ENCODE peak calls at places on chromosomes 6 and 20, in seven cellular contexts. V is HFF-Myc; J is DMS153; W is occipital lobe; X is stimulated activated naive B cell treated with anti-CD40 and anti-IgM and Interleukin-4, amounts not matched to agents 10 μg/mL and 1 μg/mL and 100 μg/mL, for 72 hours; G is BJ; L is sigmoid colon. C is an unnamed sample.

GRCh38 chr20:19317240-19318069 is 105.0 kb downstream of the SLC24A3 start:
- DNase-seq in V (no peak), J (no peak), W (no peak), X (no peak), G (no peak), L (no peak), C (no peak)

GRCh38 chr6:52530351-52530750 is 46.5 kb downstream of the TRAM2 start:
- DNase-seq in V (no peak), J (no peak), W (no peak), X (no peak), G (no peak), L (no peak), C (no peak)

GRCh38 chr6:7341989-7342742 is 29.2 kb upstream of the SSR1 start:
- DNase-seq in V (peak), J (no peak), W (no peak), X (no peak), G (no peak), L (no peak), C (no peak)

GRCh38 chr6:31175961-31176360 is 5.5 kb upstream of the POU5F1 start:
- DNase-seq in V (no peak), J (no peak), W (no peak), X (no peak), G (peak), L (no peak), C (no peak)

GRCh38 chr20:41100001-41100480 is 37.3 kb upstream of the PLCG1 start:
- DNase-seq in V (no peak), J (no peak), W (no peak), X (no peak), G (no peak), L (no peak), C (no peak)

GRCh38 chr20:58447733-58448391 is 58.8 kb downstream of the VAPB start:
- DNase-seq in V (peak), J (peak), W (no peak), X (peak), G (no peak), L (no peak), C (peak)

GRCh38 chr6:72819609-72820008 is 197.7 kb downstream of the KCNQ5 start:
- DNase-seq in V (no peak), J (no peak), W (no peak), X (no peak), G (no peak), L (no peak), C (peak)

GRCh38 chr6:91654844-91655192 is 1067.9 kb upstream of the MAP3K7 start:
- DNase-seq in V (no peak), J (no peak), W (no peak), X (no peak), G (no peak), L (no peak), C (no peak)

C was measured in AML-193.